ENCODE peak calls at places on chromosomes 3 and 15, in nine cellular contexts. L is Right ventricle myocardium superior; Q is left cardiac atrium; I is progenitor cell of endocrine pancreas; D is CD8-positive, alpha-beta memory T cell; H is T-helper 22 cell; K is DMS153; S is stimulated activated CD4-positive, alpha-beta T cell treated with anti-CD3 and anti-CD28 coated beads, Interleukin-4, amount 100 ng/mL, for 4 hours; Y is AG04450. R is an unnamed sample.

GRCh38 chr3:142931222-142931621 is 32.3 kb downstream of the PAQR9 start:
- DNase-seq in L (no peak), K (no peak), Y (no peak), S (no peak), I (no peak), Q (no peak), D (no peak), H (no peak), R (no peak)

GRCh38 chr3:4043867-4044575 is 244.8 kb downstream of the LRRN1 start:
- DNase-seq in H (no peak), K (no peak), L (no peak), Q (no peak), D (no peak), S (no peak), Y (no peak), I (no peak), R (no peak)

GRCh38 chr3:27939940-27940339 is 217.8 kb upstream of the EOMES start:
- DNase-seq in Y (no peak), D (no peak), H (no peak), S (no peak), K (no peak), Q (no peak), I (no peak), L (no peak), R (no peak)

GRCh38 chr3:101823525-101823924 is 25.8 kb upstream of the NFKBIZ start:
- DNase-seq in D (no peak), I (no peak), S (no peak), H (no peak), Q (no peak), K (no peak), Y (no peak), L (no peak), R (no peak)

GRCh38 chr3:172751188-172751571 is 654 bp downstream of the ECT2 start:
- DNase-seq in L (no peak), D (peak), Q (no peak), H (no peak), S (no peak), Y (no peak), I (no peak), K (no peak), R (no peak)

GRCh38 chr15:47431501-47431900 is 285.8 kb upstream of the SEMA6D start:
- DNase-seq in L (no peak), Y (peak), K (no peak), H (no peak), D (no peak), S (no peak), Q (no peak), I (no peak), R (no peak)

GRCh38 chr3:13547591-13548371 is 1.1 kb upstream of the FBLN2 start:
- DNase-seq in Y (no peak), D (no peak), L (peak), S (no peak), H (no peak), Q (peak), K (no peak), I (no peak), R (no peak)

GRCh38 chr3:13352621-13353131 is 67.4 kb downstream of the NUP210 start:
- DNase-seq in S (peak), I (no peak), D (no peak), H (no peak), Q (no peak), Y (no peak), L (no peak), K (no peak), R (no peak)

GRCh38 chr3:123808812-123809211 is 75.3 kb downstream of the MYLK start:
- DNase-seq in Q (no peak), D (no peak), K (no peak), Y (no peak), H (no peak), L (no peak), S (no peak), I (no peak), R (no peak)

GRCh38 chr15:49438970-49439631 is 16.1 kb downstream of the FGF7 start:
- DNase-seq in Q (peak), D (no peak), Y (no peak), L (peak), I (no peak), K (no peak), H (no peak), S (no peak), R (peak)

GRCh38 chr15:57751177-57751800 is 44.8 kb downstream of the POLR2M start:
- DNase-seq in Y (peak), H (no peak), K (no peak), D (no peak), S (no peak), Q (no peak), L (no peak), I (no peak), R (no peak)

GRCh38 chr3:39814007-39814406 is 4.6 kb downstream of the MYRIP start:
- DNase-seq in L (no peak), K (peak), Y (no peak), I (no peak), S (no peak), H (no peak), Q (peak), D (no peak), R (peak)

GRCh38 chr3:149572796-149573414 is 84.9 kb downstream of the WWTR1 start:
- DNase-seq in H (no peak), I (no peak), D (no peak), Q (peak), L (no peak), Y (no peak), K (no peak), S (no peak), R (no peak)

GRCh38 chr3:192747145-192747544 is 19.8 kb upstream of the FGF12 start:
- DNase-seq in H (no peak), L (no peak), I (no peak), Q (no peak), S (no peak), K (no peak), Y (no peak), D (no peak), R (no peak)

R was measured in thyroid gland.